ENCODE peak calls at places on chromosomes 4 and X, in seven cellular contexts. Y is K562, U is Panc1, C is HepG2, W is SK-N-SH, R is HCT116, T is GM12878. D is an unnamed sample.

GRCh38 chr4:88655226-88655625 is 42.4 kb downstream of the NAP1L5 start:
- DNase-seq in Y (no peak), U (no peak), C (no peak), W (no peak), R (no peak), T (no peak), D (no peak)

GRCh38 chrX:54819201-54819600 is 11.7 kb downstream of the MAGED2 start:
- DNase-seq in Y (no peak), U (no peak), C (no peak), W (no peak), R (no peak), T (no peak), D (no peak)

GRCh38 chr4:40238700-40239548 is 42.1 kb downstream of the RHOH start:
- DNase-seq in Y (peak), U (no peak), C (no peak), W (no peak), R (no peak), T (no peak), D (no peak)

GRCh38 chr4:16192631-16193483 is 33.4 kb downstream of the TAPT1 start:
- DNase-seq in Y (no peak), U (no peak), C (no peak), W (no peak), R (no peak), T (no peak), D (no peak)

GRCh38 chrX:53308836-53309235 is 27.5 kb upstream of the IQSEC2 start:
- DNase-seq in Y (no peak), U (no peak), C (no peak), W (no peak), R (no peak), T (no peak), D (no peak)

GRCh38 chr4:66923081-66923865 is 622.0 kb downstream of the CENPC start:
- DNase-seq in Y (no peak), U (no peak), C (no peak), W (no peak), R (no peak), T (no peak), D (no peak)

GRCh38 chr4:76606662-76607265 is 171.7 kb downstream of the SHROOM3 start:
- DNase-seq in Y (no peak), U (no peak), C (no peak), W (no peak), R (no peak), T (no peak), D (no peak)

GRCh38 chr4:149203256-149204001 is 612.2 kb downstream of the IQCM start:
- DNase-seq in Y (no peak), U (no peak), C (no peak), W (no peak), R (no peak), T (no peak), D (no peak)

GRCh38 chr4:54898941-54899340 is 226.5 kb downstream of the KDR start:
- DNase-seq in Y (no peak), U (no peak), C (no peak), W (no peak), R (no peak), T (no peak), D (no peak)

GRCh38 chrX:14529288-14529989 is at the start of gene GLRA2:
- DNase-seq in Y (peak), U (no peak), C (peak), W (no peak), R (no peak), T (no peak), D (no peak)

GRCh38 chr4:98506462-98507132 is 151.8 kb downstream of the TSPAN5 start:
- DNase-seq in Y (peak), U (no peak), C (no peak), W (peak), R (no peak), T (no peak), D (no peak)

GRCh38 chrX:55794420-55794819 is 76.9 kb downstream of the RRAGB start:
- DNase-seq in Y (no peak), U (no peak), C (no peak), W (no peak), R (no peak), T (peak), D (no peak)

GRCh38 chr4:17468638-17469221 is 43.2 kb downstream of the QDPR start:
- DNase-seq in Y (peak), U (no peak), C (peak), W (peak), R (peak), T (no peak), D (no peak)

GRCh38 chr4:575281-576141 is 584 bp downstream of the TMEM271 start:
- DNase-seq in Y (no peak), U (no peak), C (no peak), W (peak), R (no peak), T (no peak), D (peak)

GRCh38 chr4:23441670-23442069 is 448.2 kb downstream of the PPARGC1A start:
- DNase-seq in Y (no peak), U (no peak), C (no peak), W (no peak), R (no peak), T (no peak), D (no peak)

GRCh38 chr4:109131559-109131958 is 170.9 kb downstream of the COL25A1 start:
- DNase-seq in Y (peak), U (no peak), C (no peak), W (no peak), R (no peak), T (no peak), D (no peak)

GRCh38 chr4:176259330-176260090 is 9.5 kb downstream of the ASB5 start:
- DNase-seq in Y (no peak), U (no peak), C (no peak), W (no peak), R (no peak), T (no peak), D (no peak)

GRCh38 chr4:150131581-150132228 is 53.5 kb downstream of the DCLK2 start:
- DNase-seq in Y (no peak), U (no peak), C (no peak), W (no peak), R (no peak), T (no peak), D (no peak)

GRCh38 chrX:110087485-110088356 is 84.8 kb downstream of the TMEM164 start:
- DNase-seq in Y (no peak), U (peak), C (no peak), W (no peak), R (peak), T (no peak), D (no peak)

GRCh38 chr4:70868778-70869177 is 29.1 kb upstream of the GRSF1 start:
- DNase-seq in Y (no peak), U (no peak), C (no peak), W (no peak), R (no peak), T (no peak), D (no peak)

GRCh38 chr4:98352403-98352802 is 91.2 kb downstream of the RAP1GDS1 start:
- DNase-seq in Y (no peak), U (no peak), C (no peak), W (no peak), R (no peak), T (no peak), D (no peak)

GRCh38 chrX:10579018-10579752 is 41.2 kb downstream of the MID1 start:
- DNase-seq in Y (no peak), U (no peak), C (peak), W (no peak), R (peak), T (no peak), D (no peak)

GRCh38 chr4:168421671-168422070 is 58.6 kb downstream of the DDX60L start:
- DNase-seq in Y (peak), U (no peak), C (no peak), W (no peak), R (peak), T (no peak), D (no peak)

GRCh38 chr4:101753702-101754101 is 36.8 kb upstream of the BANK1 start:
- DNase-seq in Y (no peak), U (no peak), C (no peak), W (no peak), R (no peak), T (no peak), D (no peak)

GRCh38 chr4:35252866-35253265 is 991.4 kb downstream of the ARAP2 start:
- DNase-seq in Y (no peak), U (no peak), C (no peak), W (no peak), R (peak), T (no peak), D (no peak)

GRCh38 chr4:10571896-10572295 is 112.7 kb downstream of the CLNK start:
- DNase-seq in Y (no peak), U (no peak), C (no peak), W (no peak), R (no peak), T (no peak), D (no peak)

GRCh38 chr4:173793937-173794510 is 264.0 kb upstream of the HAND2 start:
- DNase-seq in Y (no peak), U (no peak), C (no peak), W (no peak), R (no peak), T (no peak), D (no peak)

GRCh38 chr4:8315343-8316250 is 46.0 kb downstream of the HTRA3 start:
- DNase-seq in Y (no peak), U (no peak), C (peak), W (peak), R (peak), T (no peak), D (no peak)

GRCh38 chrX:15686818-15687685 is 22.4 kb upstream of the CLTRN start:
- DNase-seq in Y (peak), U (no peak), C (peak), W (peak), R (peak), T (peak), D (no peak)

DNA sequence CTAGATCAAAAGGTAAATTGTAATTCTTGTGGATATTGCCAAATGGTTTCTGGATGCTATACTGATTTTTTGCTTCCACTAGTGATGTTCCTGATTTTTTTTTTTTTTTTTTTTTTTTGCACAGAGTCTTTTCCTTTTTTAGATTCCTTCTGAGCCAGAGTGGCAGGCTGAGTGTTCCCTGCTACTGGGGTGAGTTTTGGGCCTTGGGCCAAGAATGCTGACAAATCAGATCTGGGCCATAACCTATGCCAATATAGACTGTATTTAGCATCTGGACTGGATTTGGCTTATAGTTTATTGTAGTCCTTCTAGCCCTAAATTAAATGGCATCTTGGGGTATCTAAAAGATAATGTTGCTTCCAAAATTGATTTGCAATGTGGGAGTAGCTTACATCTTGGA is 52.8 kb downstream of the REPS2 start:
- DNase-seq in Y (no peak), U (no peak), C (no peak), W (peak), R (no peak), T (no peak), D (no peak)
- TF ChIP-seq SIN3A in Y (no peak), U (no peak), C (no peak), W (no peak), R (no peak), T (no peak), D (no peak)

GRCh38 chrX:46310815-46311497 is 234.3 kb downstream of the ZNF674 start:
- DNase-seq in Y (no peak), U (no peak), C (no peak), W (no peak), R (no peak), T (no peak), D (no peak)
- TF ChIP-seq SIN3A in Y (no peak), U (no peak), C (no peak), W (no peak), R (no peak), T (no peak), D (no peak)

DNA sequence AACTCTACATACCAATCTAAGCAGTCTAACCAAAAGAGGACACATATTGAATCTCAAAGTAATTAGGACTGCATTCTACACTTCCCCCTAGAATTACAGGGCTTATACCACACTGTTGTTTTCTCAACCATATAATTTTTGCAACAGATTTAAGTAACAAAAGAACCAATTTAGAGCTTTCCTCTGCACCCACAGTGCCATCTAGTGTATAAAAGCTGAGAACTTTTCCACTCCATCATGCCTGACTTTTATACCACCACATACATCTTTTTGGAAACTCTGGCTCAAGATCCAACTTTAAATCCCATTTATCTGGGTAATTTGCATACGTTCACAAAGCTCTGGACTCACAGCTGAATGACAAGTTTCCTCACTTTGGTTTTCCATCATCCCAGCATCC is 99.5 kb downstream of the EFHC2 start:
- DNase-seq in Y (peak), U (peak), C (no peak), W (peak), R (peak), T (no peak), D (no peak)
- TF ChIP-seq SIN3A in Y (no peak), U (no peak), C (no peak), W (no peak), R (no peak), T (no peak), D (no peak)

GRCh38 chr4:161160718-161161117 is 1003.1 kb downstream of the FSTL5 start:
- DNase-seq in Y (no peak), U (no peak), C (no peak), W (no peak), R (no peak), T (no peak), D (no peak)
- TF ChIP-seq SIN3A in Y (no peak), U (no peak), C (no peak), W (no peak), R (no peak), T (no peak), D (no peak)

GRCh38 chrX:19121466-19121865 is 802 bp downstream of the ADGRG2 start:
- DNase-seq in Y (no peak), U (no peak), C (no peak), W (no peak), R (no peak), T (no peak), D (no peak)

GRCh38 chrX:19127649-19128168 is 5.4 kb upstream of the ADGRG2 start:
- DNase-seq in Y (no peak), U (no peak), C (no peak), W (no peak), R (no peak), T (no peak), D (no peak)

GRCh38 chrX:19122641-19123009 is 357 bp upstream of the ADGRG2 start:
- DNase-seq in Y (no peak), U (no peak), C (no peak), W (no peak), R (no peak), T (no peak), D (peak)

DNA sequence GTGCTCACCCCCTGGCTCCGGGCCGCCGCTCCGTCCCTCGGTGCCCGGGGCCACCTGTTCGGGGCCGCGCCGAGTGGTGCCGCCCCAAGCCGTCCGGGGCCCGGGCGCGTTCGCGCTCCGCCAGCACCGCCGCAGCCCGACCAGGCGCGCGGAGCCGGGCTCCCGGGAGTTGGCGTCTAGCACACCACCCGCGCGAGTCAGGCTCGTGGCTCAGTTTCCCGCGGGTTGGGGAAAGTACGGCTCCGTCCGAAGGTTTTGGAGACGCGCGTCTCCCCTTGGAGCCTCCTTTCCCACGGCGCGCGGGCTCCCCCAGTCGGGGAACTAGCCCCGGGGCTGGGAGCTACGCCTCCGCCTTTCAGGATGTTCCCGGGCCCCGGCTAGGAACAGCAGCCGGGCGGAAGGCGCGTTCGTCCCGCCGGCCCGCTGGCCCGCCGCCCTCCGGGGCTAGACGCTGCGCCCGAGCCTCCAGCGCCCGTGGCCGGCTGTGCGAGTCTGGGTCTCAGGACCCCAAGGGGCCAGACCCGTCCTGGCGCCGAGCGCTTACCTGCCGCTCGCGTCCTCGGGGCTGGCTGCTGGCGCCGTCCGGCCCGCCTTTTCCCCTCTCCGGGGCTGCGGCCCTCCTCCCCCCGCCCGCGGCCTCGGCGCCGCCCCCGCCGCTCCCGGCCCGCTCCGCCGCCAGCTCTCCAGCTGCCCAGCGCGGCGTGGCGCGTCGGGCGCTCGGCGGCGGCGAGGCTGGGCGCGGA is at the start of gene ADGRG2:
- DNase-seq in Y (no peak), U (no peak), C (no peak), W (peak), R (no peak), T (no peak), D (no peak)
- TF ChIP-seq SIN3A in Y (no peak), U (no peak), C (no peak), W (no peak), R (no peak), T (no peak), D (no peak)

GRCh38 chrX:139647597-139647996 is 60.4 kb downstream of the MCF2 start:
- DNase-seq in Y (no peak), U (no peak), C (no peak), W (no peak), R (no peak), T (peak), D (no peak)
- TF ChIP-seq SIN3A in Y (no peak), U (no peak), C (no peak), W (no peak), R (no peak), T (no peak), D (no peak)

GRCh38 chrX:153728095-153728494 is 3.4 kb downstream of the ABCD1 start:
- DNase-seq in Y (no peak), U (no peak), C (peak), W (no peak), R (no peak), T (no peak), D (no peak)
- TF ChIP-seq SIN3A in Y (no peak), U (no peak), C (no peak), W (no peak), R (no peak), T (no peak), D (no peak)

D was measured in H1.